ENCODE peak calls at places on chromosomes 16 and 17, in eight cellular contexts. One of them, this sample, is unnamed.

GRCh38 chr17:68613739-68614298 is 12.7 kb upstream of the FAM20A start:
- DNase-seq in cardiac fibroblast: peak; percentile 71
- DNase-seq in heart left ventricle: peak; percentile 46
- DNase-seq in osteoblast: no peak
- DNase-seq in HFFc6: no peak
- DNase-seq in progenitor cell of endocrine pancreas: no peak
- DNase-seq in adrenal gland: peak; percentile 63
- DNase-seq in bronchial epithelial cell: peak; percentile 55
- DNase-seq in this sample: peak; percentile 75

GRCh38 chr17:83182620-83183063 is 103.2 kb downstream of the METRNL start:
- DNase-seq in cardiac fibroblast: no peak
- DNase-seq in heart left ventricle: peak; percentile 25
- DNase-seq in osteoblast: peak; percentile 54
- DNase-seq in HFFc6: no peak
- DNase-seq in progenitor cell of endocrine pancreas: no peak
- DNase-seq in adrenal gland: peak; percentile 60
- DNase-seq in bronchial epithelial cell: no peak
- DNase-seq in this sample: no peak

GRCh38 chr17:62724398-62725146 is 83.5 kb downstream of the MARCHF10 start:
- DNase-seq in cardiac fibroblast: no peak
- DNase-seq in heart left ventricle: no peak
- DNase-seq in osteoblast: no peak
- DNase-seq in HFFc6: no peak
- DNase-seq in progenitor cell of endocrine pancreas: no peak
- DNase-seq in adrenal gland: peak; percentile 8
- DNase-seq in bronchial epithelial cell: peak; percentile 92
- DNase-seq in this sample: no peak

GRCh38 chr17:77332034-77332971 is 191.5 kb downstream of the SEC14L1 start:
- DNase-seq in cardiac fibroblast: no peak
- DNase-seq in heart left ventricle: peak; percentile 3
- DNase-seq in osteoblast: peak; percentile 1
- DNase-seq in HFFc6: no peak
- DNase-seq in progenitor cell of endocrine pancreas: no peak
- DNase-seq in adrenal gland: no peak
- DNase-seq in bronchial epithelial cell: no peak
- DNase-seq in this sample: peak; percentile 53

GRCh38 chr16:924806-925205 is 46.0 kb downstream of the LMF1 start:
- DNase-seq in cardiac fibroblast: no peak
- DNase-seq in heart left ventricle: no peak
- DNase-seq in osteoblast: no peak
- DNase-seq in HFFc6: no peak
- DNase-seq in progenitor cell of endocrine pancreas: no peak
- DNase-seq in adrenal gland: no peak
- DNase-seq in bronchial epithelial cell: no peak
- DNase-seq in this sample: no peak

GRCh38 chr16:75073551-75074414 is 42.8 kb downstream of the LDHD start:
- DNase-seq in cardiac fibroblast: no peak
- DNase-seq in heart left ventricle: no peak
- DNase-seq in osteoblast: no peak
- DNase-seq in HFFc6: no peak
- DNase-seq in progenitor cell of endocrine pancreas: no peak
- DNase-seq in adrenal gland: no peak
- DNase-seq in bronchial epithelial cell: no peak
- DNase-seq in this sample: no peak

GRCh38 chr16:20310421-20311395 is 16.6 kb downstream of the GP2 start:
- DNase-seq in cardiac fibroblast: no peak
- DNase-seq in heart left ventricle: no peak
- DNase-seq in osteoblast: no peak
- DNase-seq in HFFc6: no peak
- DNase-seq in progenitor cell of endocrine pancreas: no peak
- DNase-seq in adrenal gland: no peak
- DNase-seq in bronchial epithelial cell: no peak
- DNase-seq in this sample: no peak

GRCh38 chr17:27572665-27573064 is 58.3 kb upstream of the LGALS9 start:
- DNase-seq in cardiac fibroblast: no peak
- DNase-seq in heart left ventricle: no peak
- DNase-seq in osteoblast: peak; percentile 76
- DNase-seq in HFFc6: peak; percentile 32
- DNase-seq in progenitor cell of endocrine pancreas: no peak
- DNase-seq in adrenal gland: no peak
- DNase-seq in bronchial epithelial cell: no peak
- DNase-seq in this sample: no peak

GRCh38 chr17:49190932-49191331 is 19.4 kb downstream of the GNGT2 start:
- DNase-seq in cardiac fibroblast: no peak
- DNase-seq in heart left ventricle: no peak
- DNase-seq in osteoblast: no peak
- DNase-seq in HFFc6: no peak
- DNase-seq in progenitor cell of endocrine pancreas: no peak
- DNase-seq in adrenal gland: no peak
- DNase-seq in bronchial epithelial cell: no peak
- DNase-seq in this sample: no peak

GRCh38 chr17:1231456-1231855 is 38.8 kb upstream of the BHLHA9 start:
- DNase-seq in cardiac fibroblast: peak; percentile 36
- DNase-seq in heart left ventricle: peak; percentile 32
- DNase-seq in osteoblast: peak; percentile 79
- DNase-seq in HFFc6: no peak
- DNase-seq in progenitor cell of endocrine pancreas: no peak
- DNase-seq in adrenal gland: peak; percentile 44
- DNase-seq in bronchial epithelial cell: no peak
- DNase-seq in this sample: peak; percentile 45

GRCh38 chr16:9683677-9684076 is 498.6 kb downstream of the GRIN2A start:
- DNase-seq in cardiac fibroblast: no peak
- DNase-seq in heart left ventricle: no peak
- DNase-seq in osteoblast: no peak
- DNase-seq in HFFc6: no peak
- DNase-seq in progenitor cell of endocrine pancreas: no peak
- DNase-seq in adrenal gland: no peak
- DNase-seq in bronchial epithelial cell: no peak
- DNase-seq in this sample: no peak

GRCh38 chr17:32927201-32927723 is 691 bp upstream of the TMEM98 start:
- DNase-seq in cardiac fibroblast: no peak
- DNase-seq in heart left ventricle: no peak
- DNase-seq in osteoblast: peak; percentile 81
- DNase-seq in HFFc6: no peak
- DNase-seq in progenitor cell of endocrine pancreas: no peak
- DNase-seq in adrenal gland: no peak
- DNase-seq in bronchial epithelial cell: no peak
- DNase-seq in this sample: no peak

GRCh38 chr17:18008496-18009268 is 30.3 kb downstream of the ATPAF2 start:
- DNase-seq in cardiac fibroblast: no peak
- DNase-seq in heart left ventricle: no peak
- DNase-seq in osteoblast: peak; percentile 96
- DNase-seq in HFFc6: peak; percentile 90
- DNase-seq in progenitor cell of endocrine pancreas: no peak
- DNase-seq in adrenal gland: no peak
- DNase-seq in bronchial epithelial cell: peak; percentile 76
- DNase-seq in this sample: peak; percentile 42
- TF ChIP-seq CTCF in cardiac fibroblast: no peak
- TF ChIP-seq CTCF in heart left ventricle: no peak
- TF ChIP-seq CTCF in osteoblast: no peak
- TF ChIP-seq CTCF in HFFc6: no peak
- TF ChIP-seq CTCF in progenitor cell of endocrine pancreas: no peak
- TF ChIP-seq CTCF in adrenal gland: no peak
- TF ChIP-seq CTCF in bronchial epithelial cell: no peak
- TF ChIP-seq CTCF in this sample: no peak

DNA sequence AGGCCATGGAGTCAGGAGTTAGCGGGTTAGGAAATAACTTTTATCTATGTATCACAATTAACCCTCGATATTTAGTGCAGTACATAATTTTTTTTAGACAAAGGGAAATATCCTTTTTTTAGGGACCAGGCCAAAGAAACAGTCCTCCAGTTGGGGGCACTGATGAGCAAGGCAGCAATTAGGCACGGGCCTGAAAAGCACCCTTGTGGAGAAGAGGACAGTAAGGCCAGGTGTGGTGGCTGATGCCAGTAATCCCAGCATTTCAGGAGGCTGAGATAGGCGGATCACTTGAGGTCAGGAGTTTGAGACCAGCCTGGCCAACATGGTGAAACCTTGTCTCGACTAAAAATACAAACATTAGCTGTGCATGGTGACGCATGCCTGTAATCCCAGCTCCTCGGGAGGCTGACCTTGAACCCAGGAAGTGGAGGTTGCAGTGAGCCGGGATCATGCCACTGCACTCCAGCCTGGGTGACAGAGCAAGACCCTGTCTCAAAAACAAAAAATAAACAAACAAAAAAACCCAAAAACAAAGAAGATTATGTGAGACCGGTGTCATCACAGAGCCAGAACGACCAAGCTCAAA is 158.3 kb upstream of the NOL11 start:
- DNase-seq in cardiac fibroblast: no peak
- DNase-seq in heart left ventricle: no peak
- DNase-seq in osteoblast: no peak
- DNase-seq in HFFc6: no peak
- DNase-seq in progenitor cell of endocrine pancreas: no peak
- DNase-seq in adrenal gland: peak; percentile 28
- DNase-seq in bronchial epithelial cell: no peak
- DNase-seq in this sample: no peak
- TF ChIP-seq CTCF in cardiac fibroblast: peak; percentile 40
- TF ChIP-seq CTCF in heart left ventricle: peak; percentile 21
- TF ChIP-seq CTCF in osteoblast: peak; percentile 13
- TF ChIP-seq CTCF in HFFc6: peak; percentile 43
- TF ChIP-seq CTCF in progenitor cell of endocrine pancreas: no peak
- TF ChIP-seq CTCF in adrenal gland: peak; percentile 11
- TF ChIP-seq CTCF in bronchial epithelial cell: peak; percentile 45
- TF ChIP-seq CTCF in this sample: no peak

GRCh38 chr17:79615446-79615845 is 4.6 kb upstream of the RBFOX3 start:
- DNase-seq in cardiac fibroblast: no peak
- DNase-seq in heart left ventricle: no peak
- DNase-seq in osteoblast: peak; percentile 52
- DNase-seq in HFFc6: no peak
- DNase-seq in progenitor cell of endocrine pancreas: no peak
- DNase-seq in adrenal gland: no peak
- DNase-seq in bronchial epithelial cell: no peak
- DNase-seq in this sample: no peak
- TF ChIP-seq CTCF in cardiac fibroblast: no peak
- TF ChIP-seq CTCF in heart left ventricle: no peak
- TF ChIP-seq CTCF in osteoblast: no peak
- TF ChIP-seq CTCF in HFFc6: no peak
- TF ChIP-seq CTCF in progenitor cell of endocrine pancreas: no peak
- TF ChIP-seq CTCF in adrenal gland: no peak
- TF ChIP-seq CTCF in bronchial epithelial cell: no peak
- TF ChIP-seq CTCF in this sample: no peak

GRCh38 chr16:17939052-17939673 is 397.4 kb downstream of the NPIPA8 start:
- DNase-seq in cardiac fibroblast: no peak
- DNase-seq in heart left ventricle: no peak
- DNase-seq in osteoblast: peak; percentile 15
- DNase-seq in HFFc6: no peak
- DNase-seq in progenitor cell of endocrine pancreas: no peak
- DNase-seq in adrenal gland: no peak
- DNase-seq in bronchial epithelial cell: no peak
- DNase-seq in this sample: no peak
- TF ChIP-seq CTCF in cardiac fibroblast: no peak
- TF ChIP-seq CTCF in heart left ventricle: no peak
- TF ChIP-seq CTCF in osteoblast: no peak
- TF ChIP-seq CTCF in HFFc6: no peak
- TF ChIP-seq CTCF in progenitor cell of endocrine pancreas: no peak
- TF ChIP-seq CTCF in adrenal gland: no peak
- TF ChIP-seq CTCF in bronchial epithelial cell: no peak
- TF ChIP-seq CTCF in this sample: no peak

DNA sequence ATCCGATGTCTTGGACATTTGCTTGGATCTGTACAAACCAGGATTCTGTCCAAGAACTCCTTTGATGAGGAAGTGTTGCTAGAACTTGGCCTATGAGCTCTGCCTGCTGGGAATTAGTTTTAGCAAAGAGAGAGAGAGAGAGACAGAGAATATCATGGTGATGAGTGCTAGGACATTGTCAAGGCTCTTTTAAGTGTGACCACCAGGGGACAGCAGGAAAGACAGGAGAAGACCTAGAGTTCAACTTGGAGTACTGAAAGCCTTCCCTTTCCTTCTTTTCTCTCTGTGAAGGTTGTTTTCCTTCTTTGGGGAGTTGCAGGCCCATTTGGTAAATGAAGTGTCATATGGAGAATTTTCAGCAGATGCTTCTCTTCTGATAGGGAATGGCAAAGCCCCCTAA is 389.2 kb upstream of the HSBP1 start:
- DNase-seq in cardiac fibroblast: no peak
- DNase-seq in heart left ventricle: no peak
- DNase-seq in osteoblast: no peak
- DNase-seq in HFFc6: no peak
- DNase-seq in progenitor cell of endocrine pancreas: no peak
- DNase-seq in adrenal gland: no peak
- DNase-seq in bronchial epithelial cell: no peak
- DNase-seq in this sample: no peak
- TF ChIP-seq CTCF in cardiac fibroblast: peak; percentile 2
- TF ChIP-seq CTCF in heart left ventricle: no peak
- TF ChIP-seq CTCF in osteoblast: peak; percentile 21
- TF ChIP-seq CTCF in HFFc6: peak; percentile 15
- TF ChIP-seq CTCF in progenitor cell of endocrine pancreas: no peak
- TF ChIP-seq CTCF in adrenal gland: no peak
- TF ChIP-seq CTCF in bronchial epithelial cell: no peak
- TF ChIP-seq CTCF in this sample: no peak

DNA sequence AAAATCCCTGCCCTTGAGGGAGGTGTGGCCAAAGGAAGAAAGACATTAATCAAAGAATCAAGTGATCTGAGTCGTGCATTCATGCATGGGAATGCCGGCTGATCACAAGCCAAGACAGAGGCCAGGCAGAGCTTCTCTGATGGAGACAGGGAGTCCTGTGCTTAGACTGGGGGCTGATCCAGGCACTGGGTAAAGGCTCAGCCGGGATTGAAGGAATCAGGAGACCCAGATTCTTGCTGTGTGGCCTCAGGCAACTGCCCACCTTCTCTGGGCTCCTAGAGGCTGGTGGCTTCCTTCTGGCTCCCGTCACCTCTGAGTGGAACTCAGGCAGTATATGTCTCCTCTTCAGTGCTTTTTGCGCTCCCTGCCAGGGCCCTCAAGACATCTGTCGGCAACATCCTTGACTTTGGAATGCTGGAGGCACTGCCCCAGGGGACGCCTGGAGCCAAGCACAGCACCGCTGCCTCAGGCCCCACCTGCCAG is 17.7 kb downstream of the RAI1 start:
- DNase-seq in cardiac fibroblast: peak; percentile 29
- DNase-seq in heart left ventricle: no peak
- DNase-seq in osteoblast: peak; percentile 96
- DNase-seq in HFFc6: no peak
- DNase-seq in progenitor cell of endocrine pancreas: no peak
- DNase-seq in adrenal gland: peak; percentile 65
- DNase-seq in bronchial epithelial cell: no peak
- DNase-seq in this sample: peak; percentile 47
- TF ChIP-seq CTCF in cardiac fibroblast: no peak
- TF ChIP-seq CTCF in heart left ventricle: no peak
- TF ChIP-seq CTCF in osteoblast: no peak
- TF ChIP-seq CTCF in HFFc6: no peak
- TF ChIP-seq CTCF in progenitor cell of endocrine pancreas: no peak
- TF ChIP-seq CTCF in adrenal gland: no peak
- TF ChIP-seq CTCF in bronchial epithelial cell: no peak
- TF ChIP-seq CTCF in this sample: no peak

DNA sequence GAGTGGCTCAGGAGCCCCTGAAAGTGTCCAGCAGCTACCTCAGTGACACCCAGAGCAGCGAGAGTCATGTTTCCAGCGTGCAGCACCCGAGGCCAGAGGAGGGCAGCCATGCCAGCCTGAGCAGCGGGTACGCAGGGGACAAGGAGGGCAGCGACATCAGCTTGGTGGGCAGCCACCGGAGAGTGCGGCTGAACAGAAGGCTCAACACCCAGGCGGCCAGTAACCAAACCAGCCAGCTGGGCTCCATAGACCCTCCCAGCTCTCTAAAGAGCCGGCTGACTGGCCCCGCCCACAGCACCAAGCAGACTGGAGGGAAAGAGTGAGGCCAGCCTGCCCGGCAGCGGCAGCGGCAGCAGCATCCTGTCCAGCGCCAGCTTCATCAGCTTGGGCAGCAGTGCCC is 411 bp downstream of the C16orf82 start:
- DNase-seq in cardiac fibroblast: no peak
- DNase-seq in heart left ventricle: no peak
- DNase-seq in osteoblast: no peak
- DNase-seq in HFFc6: no peak
- DNase-seq in progenitor cell of endocrine pancreas: no peak
- DNase-seq in adrenal gland: no peak
- DNase-seq in bronchial epithelial cell: no peak
- DNase-seq in this sample: no peak
- TF ChIP-seq CTCF in cardiac fibroblast: no peak
- TF ChIP-seq CTCF in heart left ventricle: no peak
- TF ChIP-seq CTCF in osteoblast: no peak
- TF ChIP-seq CTCF in HFFc6: no peak
- TF ChIP-seq CTCF in progenitor cell of endocrine pancreas: no peak
- TF ChIP-seq CTCF in adrenal gland: no peak
- TF ChIP-seq CTCF in bronchial epithelial cell: no peak
- TF ChIP-seq CTCF in this sample: no peak

This sample was measured in fibroblast of mammary gland.